ENCODE peak calls at places on chromosome 19, in four cellular contexts. W is MM.1S, U is tibial artery, B is transverse colon. M is an unnamed sample.

GRCh38 chr19:35006342-35006998 is 6.3 kb downstream of the GRAMD1A start:
- DNase-seq in W (no peak), U (no peak), B (peak; percentile 71), M (peak; percentile 83)

GRCh38 chr19:44718441-44719261 is 19.7 kb downstream of the CEACAM16 start:
- DNase-seq in W (no peak), U (peak; percentile 78), B (peak; percentile 81), M (peak; percentile 95)

GRCh38 chr19:31676271-31677004 is 327.2 kb upstream of the TSHZ3 start:
- DNase-seq in W (peak; percentile 43), U (no peak), B (no peak), M (peak; percentile 44)

GRCh38 chr19:10830370-10830769 is 5.6 kb downstream of the TMED1 start:
- DNase-seq in W (no peak), U (no peak), B (no peak), M (no peak)

GRCh38 chr19:11833541-11833940 is 15.0 kb upstream of the ZNF439 start:
- DNase-seq in W (no peak), U (no peak), B (no peak), M (no peak)

GRCh38 chr19:1086618-1087017 is 8.6 kb downstream of the POLR2E start:
- DNase-seq in W (no peak), U (no peak), B (no peak), M (no peak)

GRCh38 chr19:40908981-40909380 is 26.9 kb upstream of the CYP2A7 start:
- DNase-seq in W (no peak), U (no peak), B (no peak), M (peak; percentile 63)

GRCh38 chr19:8539621-8540149 is 25.7 kb upstream of the ZNF414 start:
- DNase-seq in W (no peak), U (no peak), B (no peak), M (no peak)

GRCh38 chr19:39987167-39987566 is 9.7 kb upstream of the ZNF546 start:
- DNase-seq in W (no peak), U (no peak), B (no peak), M (no peak)

GRCh38 chr19:8352134-8352827 is 9.2 kb upstream of the KANK3 start:
- DNase-seq in W (no peak), U (no peak), B (no peak), M (no peak)

GRCh38 chr19:14048439-14049153 is 13.3 kb downstream of the PALM3 start:
- DNase-seq in W (peak; percentile 51), U (no peak), B (peak; percentile 72), M (peak; percentile 67)

DNA sequence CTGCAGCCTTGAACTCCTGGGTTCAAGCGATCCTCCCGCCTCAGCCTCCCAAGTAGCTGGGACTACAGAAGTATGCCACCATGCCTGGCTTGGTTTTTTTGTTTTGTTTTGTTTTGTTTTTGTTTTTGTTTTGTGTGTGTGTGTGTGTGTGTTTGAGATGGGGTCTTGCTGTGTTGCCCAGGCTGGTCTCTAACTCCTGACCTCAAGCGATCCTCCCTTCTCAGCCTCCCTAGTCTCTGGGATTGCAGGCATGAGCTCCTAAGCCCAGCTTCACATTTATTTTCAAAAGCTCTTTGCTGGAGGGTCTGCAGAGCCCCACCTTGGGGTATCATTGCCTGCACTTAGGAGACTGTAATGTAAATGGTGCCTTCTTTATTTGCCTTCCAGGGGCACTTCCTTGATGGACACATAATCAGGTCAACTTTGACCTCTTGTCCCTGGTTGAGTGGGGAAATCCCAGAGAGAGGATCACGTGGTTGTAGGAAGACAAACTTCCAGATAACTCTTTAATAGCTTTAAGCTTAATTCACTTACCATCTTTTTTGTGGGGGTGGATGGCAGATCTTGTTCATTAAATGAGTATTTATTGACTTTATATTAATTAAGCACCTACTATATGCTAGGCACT is 72.9 kb upstream of the NPAS1 start:
- DNase-seq in W (no peak), U (no peak), B (no peak), M (no peak)
- H3K4me1 ChIP-seq in W (peaks cover 24% of the 10 kb centered on the region), U (peaks cover 71% of the 10 kb centered on the region), B (peaks cover 60% of the 10 kb centered on the region), M (peaks cover 39% of the 10 kb centered on the region)

DNA sequence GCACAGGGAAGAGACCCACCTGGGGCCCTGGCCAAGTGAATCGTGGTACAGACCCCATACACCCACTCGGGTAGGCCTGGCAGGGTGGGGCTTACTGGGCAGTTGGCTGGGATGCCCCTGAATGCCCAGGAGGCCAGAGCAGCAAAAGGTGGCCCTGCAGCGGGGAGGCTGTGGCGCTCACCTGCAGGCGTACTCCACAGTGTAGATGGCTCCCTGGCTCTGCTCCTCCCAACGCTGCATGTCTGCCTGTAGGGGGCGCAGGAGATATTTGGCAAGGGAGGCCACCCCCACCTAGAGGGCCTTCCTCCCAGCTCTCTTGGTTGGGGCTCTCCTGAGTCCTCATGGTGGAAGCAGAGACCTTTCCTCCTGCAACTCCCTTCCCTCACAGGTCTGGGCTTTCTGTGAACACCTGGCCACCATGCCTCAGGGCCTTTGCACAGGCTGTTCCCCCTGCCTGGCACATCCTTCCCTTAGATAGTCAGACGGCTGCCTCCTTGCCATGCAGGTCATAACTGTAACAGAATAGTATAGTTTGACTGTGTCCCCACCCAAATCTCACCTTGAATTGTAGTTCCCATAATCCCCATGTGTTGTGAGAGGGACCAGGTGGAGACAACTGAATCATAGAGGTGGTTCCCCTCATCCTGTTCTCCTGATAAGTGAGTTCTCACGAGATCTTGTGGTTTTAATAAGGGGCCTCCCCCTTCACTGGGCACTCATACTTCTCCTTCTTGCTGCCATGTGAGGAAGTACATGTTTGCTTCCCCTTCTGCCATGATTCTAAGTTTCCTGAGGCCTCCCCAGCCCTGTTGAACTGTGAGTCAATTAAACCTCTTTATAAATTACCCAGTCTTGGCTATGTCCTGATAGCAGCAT is 5.9 kb downstream of the BORCS8 start:
- DNase-seq in W (peak; percentile 63), U (no peak), B (peak; percentile 57), M (peak; percentile 35)
- TF ChIP-seq CTCF in W (peak; percentile 84), U (peak; percentile 31), B (peak; percentile 62), M (peak; percentile 54)

GRCh38 chr19:54552913-54553310 is 20.7 kb upstream of the LILRA2 start:
- DNase-seq in W (no peak), U (no peak), B (no peak), M (no peak)
- H3K4me1 ChIP-seq in W (no peaks in the 10 kb centered on the region), U (no peaks in the 10 kb centered on the region), B (no peaks in the 10 kb centered on the region), M (no peaks in the 10 kb centered on the region)

DNA sequence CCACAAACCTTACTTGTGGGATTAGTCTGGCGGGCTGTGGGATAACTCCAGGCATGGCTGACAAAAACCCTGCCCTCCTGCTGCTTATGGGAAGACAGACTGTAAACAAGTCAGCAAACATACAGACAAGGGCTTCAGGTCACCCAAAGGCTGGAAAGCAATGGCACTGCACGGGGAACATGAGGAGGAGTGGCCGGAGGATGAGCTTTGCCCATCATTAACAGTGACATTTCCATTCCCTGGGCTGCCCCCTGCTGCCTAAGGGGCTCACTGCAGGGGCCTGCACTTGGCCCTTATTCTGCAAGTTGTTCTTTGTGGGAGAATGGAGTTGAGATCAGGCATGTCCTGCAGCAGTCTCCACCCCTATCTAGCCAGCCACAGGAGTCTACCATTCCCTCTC is 91.3 kb downstream of the UQCRFS1 start:
- DNase-seq in W (no peak), U (peak; percentile 65), B (no peak), M (peak; percentile 46)
- TF ChIP-seq CTCF in W (peak; percentile 32), U (no peak), B (no peak), M (peak; percentile 47)

M was measured in adrenal gland.